ENCODE peak calls at places on chromosome 4, in six cellular contexts. T, B, K, E, I and Q are unnamed samples.

GRCh38 chr4:19319607-19320006 is 932.1 kb upstream of the SLIT2 start:
- DNase-seq in T (no peak), B (no peak), K (no peak), E (peak), I (no peak), Q (no peak)

GRCh38 chr4:124121511-124121934 is 591.0 kb downstream of the ANKRD50 start:
- DNase-seq in T (no peak), B (peak), K (peak), E (no peak), I (no peak), Q (no peak)

GRCh38 chr4:57612279-57612678 is 502.1 kb upstream of the IGFBP7 start:
- DNase-seq in T (peak), B (no peak), K (no peak), E (no peak), I (no peak), Q (no peak)

GRCh38 chr4:1535926-1536578 is 129.8 kb upstream of the NKX1-1 start:
- DNase-seq in T (no peak), B (no peak), K (no peak), E (no peak), I (no peak), Q (no peak)

GRCh38 chr4:183721207-183722081 is 62.4 kb downstream of the TRAPPC11 start:
- DNase-seq in T (peak), B (no peak), K (peak), E (peak), I (peak), Q (peak)

GRCh38 chr4:86961605-86962295 is 26.9 kb downstream of the AFF1 start:
- DNase-seq in T (no peak), B (no peak), K (no peak), E (no peak), I (no peak), Q (no peak)

GRCh38 chr4:173403051-173403450 is 4.1 kb upstream of the SCRG1 start:
- DNase-seq in T (peak), B (peak), K (no peak), E (no peak), I (no peak), Q (no peak)

GRCh38 chr4:82500106-82500738 is 61.6 kb downstream of the TMEM150C start:
- DNase-seq in T (no peak), B (no peak), K (no peak), E (no peak), I (no peak), Q (no peak)

GRCh38 chr4:142984871-142985585 is 138.9 kb upstream of the INPP4B start:
- DNase-seq in T (peak), B (peak), K (peak), E (peak), I (peak), Q (peak)

GRCh38 chr4:183905593-183906485 is 732 bp downstream of the STOX2 start:
- DNase-seq in T (peak), B (peak), K (no peak), E (peak), I (peak), Q (peak)

GRCh38 chr4:94623507-94623906 is 134.2 kb upstream of the BMPR1B start:
- DNase-seq in T (no peak), B (no peak), K (no peak), E (no peak), I (no peak), Q (no peak)

GRCh38 chr4:1199556-1200331 is 27.4 kb upstream of the SPON2 start:
- DNase-seq in T (no peak), B (no peak), K (no peak), E (no peak), I (no peak), Q (peak)

GRCh38 chr4:114600066-114600552 is 1.5 kb downstream of the UGT8 start:
- DNase-seq in T (no peak), B (no peak), K (no peak), E (peak), I (no peak), Q (no peak)

GRCh38 chr4:173436149-173436579 is 37.2 kb upstream of the SCRG1 start:
- DNase-seq in T (no peak), B (no peak), K (no peak), E (peak), I (peak), Q (no peak)

GRCh38 chr4:145878501-145879435 is 59.9 kb downstream of the ZNF827 start:
- DNase-seq in T (no peak), B (peak), K (no peak), E (no peak), I (no peak), Q (no peak)

GRCh38 chr4:141609243-141609642 is 27.1 kb upstream of the IL15 start:
- DNase-seq in T (no peak), B (peak), K (no peak), E (peak), I (no peak), Q (no peak)

GRCh38 chr4:173516621-173517612 is 13.1 kb downstream of the HAND2 start:
- DNase-seq in T (peak), B (no peak), K (no peak), E (peak), I (no peak), Q (peak)

GRCh38 chr4:37928896-37929537 is 31.2 kb upstream of the PTTG2 start:
- DNase-seq in T (no peak), B (no peak), K (no peak), E (no peak), I (no peak), Q (no peak)

GRCh38 chr4:40301592-40301991 is 33.5 kb upstream of the CHRNA9 start:
- DNase-seq in T (no peak), B (no peak), K (no peak), E (no peak), I (no peak), Q (no peak)

GRCh38 chr4:41709844-41710481 is 38.6 kb downstream of the PHOX2B start:
- DNase-seq in T (no peak), B (peak), K (no peak), E (no peak), I (no peak), Q (no peak)

GRCh38 chr4:2935762-2936743 is 27.2 kb downstream of the NOP14 start:
- DNase-seq in T (no peak), B (peak), K (no peak), E (peak), I (no peak), Q (peak)
- H3K4me3 ChIP-seq in T (no peak), B (peak), K (peak), E (peak), I (no peak), Q (peak)

GRCh38 chr4:182212211-182212761 is 30.9 kb upstream of the TENM3 start:
- DNase-seq in T (no peak), B (peak), K (no peak), E (peak), I (peak), Q (no peak)
- H3K9ac ChIP-seq in T (no peak), B (no peak), K (no peak), E (no peak), I (no peak), Q (no peak)

DNA sequence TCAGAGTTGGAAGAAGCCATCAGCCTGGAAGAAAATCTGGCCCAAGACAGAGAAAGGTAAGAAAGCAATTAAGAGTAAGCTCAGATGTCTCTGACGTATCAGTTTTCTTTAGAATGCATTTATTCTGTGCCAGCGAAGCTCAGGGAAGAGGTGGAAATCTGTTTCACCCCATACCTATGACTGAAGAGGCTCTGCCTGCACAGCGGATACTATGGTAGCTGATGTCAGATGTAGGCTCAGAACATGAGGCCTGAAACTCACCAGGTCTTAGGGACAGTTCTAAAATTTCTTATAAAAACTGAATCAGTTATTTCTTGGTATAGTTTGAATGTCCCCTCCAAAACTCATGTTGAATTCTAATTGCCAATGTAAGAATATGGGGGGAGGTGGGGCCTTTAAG is 30.9 kb downstream of the VEGFC start:
- DNase-seq in T (no peak), B (no peak), K (no peak), E (no peak), I (no peak), Q (no peak)
- H3K27ac ChIP-seq in T (no peak), B (no peak), K (no peak), E (no peak), I (no peak), Q (no peak)

GRCh38 chr4:6688879-6689505 is 4.7 kb upstream of the S100P start:
- DNase-seq in T (peak), B (peak), K (peak), E (peak), I (peak), Q (peak)
- H3K4me3 ChIP-seq in T (no peak), B (no peak), K (peak), E (no peak), I (no peak), Q (no peak)

GRCh38 chr4:139872274-139872673 is 206.7 kb downstream of the MGST2 start:
- DNase-seq in T (no peak), B (peak), K (peak), E (no peak), I (peak), Q (no peak)
- H3K9ac ChIP-seq in T (no peak), B (no peak), K (no peak), E (no peak), I (no peak), Q (no peak)

GRCh38 chr4:108635070-108635655 is 14.8 kb downstream of the RPL34 start:
- DNase-seq in T (no peak), B (no peak), K (no peak), E (no peak), I (no peak), Q (peak)

GRCh38 chr4:108636246-108636645 is 14.2 kb upstream of the OSTC start:
- DNase-seq in T (no peak), B (no peak), K (no peak), E (no peak), I (no peak), Q (no peak)

DNA sequence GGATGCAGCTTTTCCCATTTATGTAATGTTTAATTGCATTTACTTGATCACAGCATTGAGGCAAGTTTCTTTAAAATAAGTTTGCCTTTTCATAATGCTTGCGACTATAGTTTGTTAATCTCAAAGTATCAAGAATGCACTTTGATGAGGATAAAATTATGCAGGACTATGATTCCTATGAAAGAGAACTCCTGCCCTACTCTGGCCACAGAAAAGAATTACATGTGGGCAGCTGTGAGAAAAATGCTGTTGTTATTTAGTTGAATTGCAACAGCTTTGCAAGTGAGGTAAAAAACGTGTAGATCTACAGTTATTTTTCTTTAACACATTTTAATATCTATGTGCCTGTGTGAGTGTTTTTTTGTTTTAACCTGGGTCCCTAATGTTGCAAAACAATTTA is 12.5 kb upstream of the OSTC start:
- DNase-seq in T (no peak), B (no peak), K (no peak), E (no peak), I (no peak), Q (no peak)
- H3K27ac ChIP-seq in T (no peak), B (no peak), K (no peak), E (no peak), I (no peak), Q (no peak)

GRCh38 chr4:105991726-105992125 is 96.5 kb downstream of the NPNT start:
- DNase-seq in T (no peak), B (no peak), K (no peak), E (no peak), I (no peak), Q (no peak)

GRCh38 chr4:105992641-105993305 is 97.5 kb downstream of the NPNT start:
- DNase-seq in T (no peak), B (peak), K (no peak), E (no peak), I (no peak), Q (no peak)

GRCh38 chr4:105989411-105990242 is 94.4 kb downstream of the NPNT start:
- DNase-seq in T (no peak), B (no peak), K (no peak), E (no peak), I (no peak), Q (no peak)

GRCh38 chr4:105988671-105989070 is 93.4 kb downstream of the NPNT start:
- DNase-seq in T (no peak), B (peak), K (no peak), E (no peak), I (no peak), Q (no peak)

DNA sequence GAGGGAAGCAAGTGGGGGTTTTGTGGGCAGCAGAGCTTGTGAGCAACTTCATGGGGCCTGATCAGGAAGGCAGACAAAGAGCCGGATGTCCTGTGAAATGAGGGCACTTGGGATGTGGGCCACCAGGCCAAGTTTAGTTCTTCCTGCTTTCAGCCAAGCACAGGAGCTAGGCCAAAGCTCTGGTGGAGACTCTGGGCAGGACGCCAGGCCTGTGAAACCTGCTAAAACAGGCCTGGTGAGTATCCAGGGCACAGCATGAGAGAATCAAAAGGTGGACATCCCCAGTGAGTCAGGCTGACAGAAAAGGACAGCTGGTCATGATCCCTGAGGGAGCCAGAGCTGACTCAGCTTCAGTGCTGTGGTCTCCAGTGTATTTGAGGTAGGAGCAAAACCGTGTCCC is 95.7 kb downstream of the NPNT start:
- DNase-seq in T (no peak), B (peak), K (no peak), E (no peak), I (peak), Q (no peak)
- H3K4me3 ChIP-seq in T (no peak), B (no peak), K (no peak), E (no peak), I (no peak), Q (no peak)